ENCODE peak calls at places on chromosomes 3 and 15, in six cellular contexts. One of them, this sample, is unnamed.

GRCh38 chr15:78108300-78109084 is 16.1 kb downstream of the SH2D7 start:
- DNase-seq in HepG2: peak; percentile 85
- DNase-seq in breast epithelium: peak; percentile 66
- DNase-seq in HCT116: peak; percentile 79
- DNase-seq in A549: peak; percentile 98
- DNase-seq in adrenal gland: peak; percentile 92
- DNase-seq in this sample: peak; percentile 80

GRCh38 chr15:82851981-82852511 is 42.6 kb downstream of the WHAMM start:
- DNase-seq in HepG2: no peak
- DNase-seq in breast epithelium: peak; percentile 15
- DNase-seq in HCT116: no peak
- DNase-seq in A549: no peak
- DNase-seq in adrenal gland: peak; percentile 6
- DNase-seq in this sample: no peak

GRCh38 chr3:56291244-56291680 is 177.0 kb downstream of the ERC2 start:
- DNase-seq in HepG2: no peak
- DNase-seq in breast epithelium: no peak
- DNase-seq in HCT116: no peak
- DNase-seq in A549: no peak
- DNase-seq in adrenal gland: no peak
- DNase-seq in this sample: no peak

GRCh38 chr3:33911525-33912322 is 113.3 kb downstream of the PDCD6IP start:
- DNase-seq in HepG2: no peak
- DNase-seq in breast epithelium: no peak
- DNase-seq in HCT116: peak; percentile 0
- DNase-seq in A549: no peak
- DNase-seq in adrenal gland: no peak
- DNase-seq in this sample: no peak

GRCh38 chr15:45906230-45906629 is 271.4 kb downstream of the SQOR start:
- DNase-seq in HepG2: no peak
- DNase-seq in breast epithelium: no peak
- DNase-seq in HCT116: no peak
- DNase-seq in A549: no peak
- DNase-seq in adrenal gland: no peak
- DNase-seq in this sample: no peak

GRCh38 chr15:25967120-25967519 is 104.0 kb upstream of the ATP10A start:
- DNase-seq in HepG2: no peak
- DNase-seq in breast epithelium: no peak
- DNase-seq in HCT116: no peak
- DNase-seq in A549: no peak
- DNase-seq in adrenal gland: no peak
- DNase-seq in this sample: no peak

GRCh38 chr15:66995257-66995656 is 70.1 kb upstream of the SMAD3 start:
- DNase-seq in HepG2: no peak
- DNase-seq in breast epithelium: no peak
- DNase-seq in HCT116: no peak
- DNase-seq in A549: no peak
- DNase-seq in adrenal gland: no peak
- DNase-seq in this sample: no peak

GRCh38 chr3:158748237-158748828 is 16.1 kb upstream of the RARRES1 start:
- DNase-seq in HepG2: no peak
- DNase-seq in breast epithelium: no peak
- DNase-seq in HCT116: no peak
- DNase-seq in A549: no peak
- DNase-seq in adrenal gland: peak; percentile 55
- DNase-seq in this sample: no peak

GRCh38 chr3:131231710-131232348 is 149.7 kb upstream of the NUDT16 start:
- DNase-seq in HepG2: peak; percentile 2
- DNase-seq in breast epithelium: no peak
- DNase-seq in HCT116: no peak
- DNase-seq in A549: no peak
- DNase-seq in adrenal gland: no peak
- DNase-seq in this sample: no peak

GRCh38 chr3:197464794-197465193 is 91.0 kb downstream of the BDH1 start:
- DNase-seq in HepG2: no peak
- DNase-seq in breast epithelium: no peak
- DNase-seq in HCT116: no peak
- DNase-seq in A549: no peak
- DNase-seq in adrenal gland: no peak
- DNase-seq in this sample: no peak

GRCh38 chr3:52990637-52991036 is 55.2 kb downstream of the SFMBT1 start:
- DNase-seq in HepG2: no peak
- DNase-seq in breast epithelium: no peak
- DNase-seq in HCT116: no peak
- DNase-seq in A549: no peak
- DNase-seq in adrenal gland: no peak
- DNase-seq in this sample: no peak

GRCh38 chr15:64461577-64462162 is 1.3 kb downstream of the ZNF609 start:
- DNase-seq in HepG2: peak; percentile 6
- DNase-seq in breast epithelium: no peak
- DNase-seq in HCT116: no peak
- DNase-seq in A549: peak; percentile 44
- DNase-seq in adrenal gland: peak; percentile 28
- DNase-seq in this sample: no peak

GRCh38 chr3:192957441-192957951 is 39.8 kb upstream of the MB21D2 start:
- DNase-seq in HepG2: no peak
- DNase-seq in breast epithelium: no peak
- DNase-seq in HCT116: no peak
- DNase-seq in A549: no peak
- DNase-seq in adrenal gland: peak; percentile 71
- DNase-seq in this sample: peak; percentile 59

GRCh38 chr15:89633585-89633984 is 21.7 kb downstream of the KIF7 start:
- DNase-seq in HepG2: no peak
- DNase-seq in breast epithelium: no peak
- DNase-seq in HCT116: no peak
- DNase-seq in A549: no peak
- DNase-seq in adrenal gland: peak; percentile 9
- DNase-seq in this sample: no peak

GRCh38 chr3:67453628-67454027 is 200.8 kb downstream of the SUCLG2 start:
- DNase-seq in HepG2: no peak
- DNase-seq in breast epithelium: no peak
- DNase-seq in HCT116: no peak
- DNase-seq in A549: no peak
- DNase-seq in adrenal gland: no peak
- DNase-seq in this sample: no peak

GRCh38 chr15:56244237-56244810 is 645 bp upstream of the RFX7 start:
- DNase-seq in HepG2: peak; percentile 82
- DNase-seq in breast epithelium: peak; percentile 45
- DNase-seq in HCT116: no peak
- DNase-seq in A549: peak; percentile 75
- DNase-seq in adrenal gland: peak; percentile 70
- DNase-seq in this sample: peak; percentile 46

GRCh38 chr3:45125550-45126026 is 20.6 kb downstream of the CDCP1 start:
- DNase-seq in HepG2: no peak
- DNase-seq in breast epithelium: no peak
- DNase-seq in HCT116: peak; percentile 88
- DNase-seq in A549: no peak
- DNase-seq in adrenal gland: no peak
- DNase-seq in this sample: no peak

GRCh38 chr3:145058483-145058882 is 1086.9 kb downstream of the DIPK2A start:
- DNase-seq in HepG2: no peak
- DNase-seq in breast epithelium: no peak
- DNase-seq in HCT116: no peak
- DNase-seq in A549: no peak
- DNase-seq in adrenal gland: no peak
- DNase-seq in this sample: no peak

GRCh38 chr15:62821384-62822131 is 221.0 kb upstream of the TPM1 start:
- DNase-seq in HepG2: peak; percentile 86
- DNase-seq in breast epithelium: no peak
- DNase-seq in HCT116: no peak
- DNase-seq in A549: peak; percentile 38
- DNase-seq in adrenal gland: no peak
- DNase-seq in this sample: no peak
- TF ChIP-seq POLR2A in HepG2: no peak
- TF ChIP-seq POLR2A in breast epithelium: no peak
- TF ChIP-seq POLR2A in HCT116: no peak
- TF ChIP-seq POLR2A in A549: no peak
- TF ChIP-seq POLR2A in adrenal gland: no peak
- TF ChIP-seq POLR2A in this sample: no peak

GRCh38 chr3:171458056-171458856 is 1.9 kb downstream of the TNIK start:
- DNase-seq in HepG2: no peak
- DNase-seq in breast epithelium: no peak
- DNase-seq in HCT116: no peak
- DNase-seq in A549: no peak
- DNase-seq in adrenal gland: no peak
- DNase-seq in this sample: no peak
- TF ChIP-seq POLR2A in HepG2: no peak
- TF ChIP-seq POLR2A in breast epithelium: no peak
- TF ChIP-seq POLR2A in HCT116: no peak
- TF ChIP-seq POLR2A in A549: no peak
- TF ChIP-seq POLR2A in adrenal gland: no peak
- TF ChIP-seq POLR2A in this sample: no peak

GRCh38 chr3:8501388-8502131 is at the start of gene LMCD1:
- DNase-seq in HepG2: peak; percentile 93
- DNase-seq in breast epithelium: peak; percentile 92
- DNase-seq in HCT116: peak; percentile 83
- DNase-seq in A549: peak; percentile 88
- DNase-seq in adrenal gland: peak; percentile 94
- DNase-seq in this sample: peak; percentile 97
- TF ChIP-seq POLR2A in HepG2: peak; percentile 38
- TF ChIP-seq POLR2A in breast epithelium: peak; percentile 40
- TF ChIP-seq POLR2A in HCT116: no peak
- TF ChIP-seq POLR2A in A549: peak; percentile 81
- TF ChIP-seq POLR2A in adrenal gland: peak; percentile 35
- TF ChIP-seq POLR2A in this sample: peak; percentile 65

GRCh38 chr3:20185364-20185732 is 658 bp downstream of the SGO1 start:
- DNase-seq in HepG2: no peak
- DNase-seq in breast epithelium: no peak
- DNase-seq in HCT116: no peak
- DNase-seq in A549: no peak
- DNase-seq in adrenal gland: peak; percentile 19
- DNase-seq in this sample: no peak

GRCh38 chr3:20181276-20181675 is 4.7 kb downstream of the SGO1 start:
- DNase-seq in HepG2: no peak
- DNase-seq in breast epithelium: no peak
- DNase-seq in HCT116: no peak
- DNase-seq in A549: no peak
- DNase-seq in adrenal gland: no peak
- DNase-seq in this sample: no peak

GRCh38 chr3:20186600-20187004 is 596 bp upstream of the SGO1 start:
- DNase-seq in HepG2: no peak
- DNase-seq in breast epithelium: no peak
- DNase-seq in HCT116: no peak
- DNase-seq in A549: peak; percentile 7
- DNase-seq in adrenal gland: peak; percentile 20
- DNase-seq in this sample: no peak

GRCh38 chr3:20182206-20182605 is 3.8 kb downstream of the SGO1 start:
- DNase-seq in HepG2: no peak
- DNase-seq in breast epithelium: no peak
- DNase-seq in HCT116: no peak
- DNase-seq in A549: no peak
- DNase-seq in adrenal gland: no peak
- DNase-seq in this sample: no peak

GRCh38 chr3:20185733-20186599 is at the start of gene SGO1:
- DNase-seq in HepG2: peak; percentile 94
- DNase-seq in breast epithelium: peak; percentile 99
- DNase-seq in HCT116: peak; percentile 95
- DNase-seq in A549: peak; percentile 94
- DNase-seq in adrenal gland: peak; percentile 99
- DNase-seq in this sample: peak; percentile 99
- TF ChIP-seq POLR2A in HepG2: peak; percentile 88
- TF ChIP-seq POLR2A in breast epithelium: peak; percentile 79
- TF ChIP-seq POLR2A in HCT116: peak; percentile 74
- TF ChIP-seq POLR2A in A549: peak; percentile 73
- TF ChIP-seq POLR2A in adrenal gland: peak; percentile 49
- TF ChIP-seq POLR2A in this sample: peak; percentile 87

GRCh38 chr3:99753268-99753975 is 64.2 kb upstream of the CMSS1 start:
- DNase-seq in HepG2: peak; percentile 28
- DNase-seq in breast epithelium: no peak
- DNase-seq in HCT116: peak; percentile 28
- DNase-seq in A549: peak; percentile 13
- DNase-seq in adrenal gland: no peak
- DNase-seq in this sample: no peak

GRCh38 chr3:99747915-99748314 is 69.7 kb upstream of the CMSS1 start:
- DNase-seq in HepG2: no peak
- DNase-seq in breast epithelium: no peak
- DNase-seq in HCT116: peak; percentile 6
- DNase-seq in A549: no peak
- DNase-seq in adrenal gland: no peak
- DNase-seq in this sample: no peak

GRCh38 chr3:99755831-99756230 is 61.8 kb upstream of the CMSS1 start:
- DNase-seq in HepG2: no peak
- DNase-seq in breast epithelium: no peak
- DNase-seq in HCT116: no peak
- DNase-seq in A549: no peak
- DNase-seq in adrenal gland: no peak
- DNase-seq in this sample: no peak

DNA sequence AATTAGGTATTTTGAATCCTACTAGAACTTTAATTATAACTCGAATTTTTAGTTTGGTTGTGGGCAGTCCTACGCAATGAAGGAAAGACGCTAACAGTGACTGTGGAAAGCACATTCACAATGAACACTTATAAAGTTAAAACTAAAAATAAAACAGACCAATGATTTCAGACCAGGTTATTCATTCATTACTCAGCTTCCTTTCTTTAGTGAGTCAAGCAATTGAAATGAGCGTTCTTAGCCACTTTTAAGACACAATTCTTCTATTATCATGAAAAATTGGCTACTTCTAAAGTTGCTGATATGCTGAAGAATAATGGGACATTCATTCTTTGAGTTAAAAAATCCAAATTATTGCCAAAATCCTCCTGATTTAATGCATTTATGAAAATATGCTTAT is 66.0 kb upstream of the CMSS1 start:
- DNase-seq in HepG2: no peak
- DNase-seq in breast epithelium: no peak
- DNase-seq in HCT116: no peak
- DNase-seq in A549: no peak
- DNase-seq in adrenal gland: no peak
- DNase-seq in this sample: no peak
- TF ChIP-seq POLR2A in HepG2: no peak
- TF ChIP-seq POLR2A in breast epithelium: no peak
- TF ChIP-seq POLR2A in HCT116: no peak
- TF ChIP-seq POLR2A in A549: no peak
- TF ChIP-seq POLR2A in adrenal gland: no peak
- TF ChIP-seq POLR2A in this sample: no peak

DNA sequence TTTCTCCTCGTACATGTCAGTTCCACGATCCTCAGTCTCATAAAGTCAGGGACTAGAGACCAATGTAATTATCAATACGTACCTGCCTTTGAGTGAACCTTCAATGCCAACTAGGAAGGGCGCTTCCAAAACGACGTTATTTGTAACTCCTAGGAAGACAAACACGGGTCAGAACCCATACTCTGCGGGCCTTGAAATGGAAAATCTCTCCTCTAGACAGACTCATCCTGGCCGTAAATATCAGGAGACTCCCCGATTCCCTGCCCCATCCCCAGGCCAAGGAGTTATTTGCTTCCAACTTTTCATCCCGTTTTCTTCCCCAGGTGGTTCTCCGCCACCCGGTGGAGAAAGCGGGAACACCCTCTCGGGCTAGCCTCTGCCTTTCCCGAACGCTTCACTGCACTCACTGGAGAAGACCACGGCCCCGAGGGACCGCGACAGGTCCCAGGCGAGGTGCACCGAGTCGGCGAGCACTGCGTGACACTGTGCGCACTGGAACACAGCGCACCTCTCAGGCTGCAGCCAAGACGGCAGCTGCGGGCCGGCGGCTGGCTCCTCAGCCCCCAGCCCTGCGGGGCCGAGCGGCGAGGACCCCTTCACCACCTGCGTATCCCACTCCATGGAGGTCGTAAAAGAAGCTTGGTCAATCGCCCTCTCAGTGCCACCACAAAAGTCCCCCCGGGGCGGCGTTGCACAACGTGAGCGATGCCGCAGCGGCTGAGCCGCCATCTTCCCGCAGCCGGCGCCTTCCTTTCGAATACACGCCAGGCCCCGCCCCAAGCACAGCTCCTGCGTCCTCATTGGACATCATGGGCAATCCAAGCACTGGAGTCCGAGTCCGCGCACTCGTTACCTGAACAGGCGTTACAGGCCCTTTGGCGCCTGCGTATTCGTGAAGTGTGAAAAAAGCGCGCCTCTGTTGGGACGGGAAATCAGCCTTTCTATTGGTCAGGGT is at the start of gene OIP5:
- DNase-seq in HepG2: peak; percentile 99
- DNase-seq in breast epithelium: peak; percentile 98
- DNase-seq in HCT116: peak; percentile 99
- DNase-seq in A549: peak; percentile 96
- DNase-seq in adrenal gland: peak; percentile 99
- DNase-seq in this sample: peak; percentile 94
- TF ChIP-seq POLR2A in HepG2: peak; percentile 95
- TF ChIP-seq POLR2A in breast epithelium: no peak
- TF ChIP-seq POLR2A in HCT116: peak; percentile 98
- TF ChIP-seq POLR2A in A549: peak; percentile 79
- TF ChIP-seq POLR2A in adrenal gland: no peak
- TF ChIP-seq POLR2A in this sample: no peak

This sample was measured in ovary.